ENCODE peak calls at places on chromosomes 1 and 21, in six cellular contexts. G is small intestine, W is Peyer's patch, S is HCT116, M is body of pancreas, B is MM.1S. E is an unnamed sample. For H3K4me1 and H3K9me3, the result is how much of the 10 kb centered on the place peaks cover.

GRCh38 chr1:62318756-62319544 is at the start of gene KANK4:
- DNase-seq in M (peak), W (no peak), S (no peak), B (no peak), G (peak), E (no peak)

GRCh38 chr1:25744140-25744581 is 55.8 kb upstream of the SELENON start:
- DNase-seq in M (peak), G (peak), B (no peak), S (peak), W (peak), E (peak)

GRCh38 chr1:97920275-97920831 is 481 bp downstream of the DPYD start:
- DNase-seq in S (no peak), G (no peak), M (no peak), W (no peak), B (no peak), E (no peak)

GRCh38 chr1:212641956-212642355 is 33.4 kb downstream of the ATF3 start:
- DNase-seq in M (no peak), W (no peak), S (no peak), G (no peak), B (no peak), E (no peak)

GRCh38 chr1:223201967-223202366 is 58.9 kb upstream of the TLR5 start:
- DNase-seq in S (no peak), B (no peak), W (no peak), M (peak), G (no peak), E (no peak)

GRCh38 chr1:107512836-107513235 is 372.0 kb downstream of the NTNG1 start:
- DNase-seq in M (no peak), S (no peak), W (no peak), G (no peak), B (no peak), E (no peak)

GRCh38 chr1:20210736-20211405 is 24.6 kb upstream of the PLA2G2C start:
- DNase-seq in M (no peak), G (no peak), S (no peak), W (no peak), B (no peak), E (no peak)

GRCh38 chr21:20639026-20639425 is 359.2 kb upstream of the NCAM2 start:
- DNase-seq in B (no peak), G (no peak), W (no peak), M (no peak), S (no peak), E (no peak)

GRCh38 chr21:29219165-29219770 is 79.5 kb upstream of the BACH1 start:
- DNase-seq in M (peak), G (no peak), B (no peak), S (no peak), W (no peak), E (no peak)

GRCh38 chr1:226629210-226629895 is 80.8 kb downstream of the STUM start:
- DNase-seq in W (peak), G (no peak), M (no peak), B (no peak), S (no peak), E (no peak)

GRCh38 chr21:43278359-43278758 is 109.6 kb downstream of the CRYAA start:
- DNase-seq in B (no peak), G (peak), M (no peak), W (no peak), S (no peak), E (no peak)

DNA sequence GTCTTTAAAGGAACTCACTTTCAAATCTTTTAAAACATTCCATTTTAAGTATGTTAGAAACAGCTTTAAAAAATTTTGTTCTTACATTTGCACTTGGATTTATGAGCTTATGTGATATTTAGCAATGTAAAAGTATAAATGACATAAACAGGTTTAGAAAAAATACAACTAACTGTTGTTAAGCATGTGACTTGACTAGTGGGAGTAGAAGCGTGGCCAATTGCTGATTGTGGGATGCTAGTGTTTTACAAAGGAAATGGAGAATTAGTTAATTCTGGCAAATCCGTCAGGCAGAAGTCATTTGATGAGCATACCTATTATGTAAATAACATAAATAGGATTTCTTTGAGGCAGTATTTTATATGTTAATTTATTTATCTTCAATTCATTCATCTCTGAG is 175.8 kb downstream of the ADGRL2 start:
- DNase-seq in G (no peak), S (no peak), W (no peak), M (no peak), B (no peak), E (no peak)
- H3K4me1 ChIP-seq in G (under half), S (under half), W (under half), M (under half), B (under half), E (under half)

DNA sequence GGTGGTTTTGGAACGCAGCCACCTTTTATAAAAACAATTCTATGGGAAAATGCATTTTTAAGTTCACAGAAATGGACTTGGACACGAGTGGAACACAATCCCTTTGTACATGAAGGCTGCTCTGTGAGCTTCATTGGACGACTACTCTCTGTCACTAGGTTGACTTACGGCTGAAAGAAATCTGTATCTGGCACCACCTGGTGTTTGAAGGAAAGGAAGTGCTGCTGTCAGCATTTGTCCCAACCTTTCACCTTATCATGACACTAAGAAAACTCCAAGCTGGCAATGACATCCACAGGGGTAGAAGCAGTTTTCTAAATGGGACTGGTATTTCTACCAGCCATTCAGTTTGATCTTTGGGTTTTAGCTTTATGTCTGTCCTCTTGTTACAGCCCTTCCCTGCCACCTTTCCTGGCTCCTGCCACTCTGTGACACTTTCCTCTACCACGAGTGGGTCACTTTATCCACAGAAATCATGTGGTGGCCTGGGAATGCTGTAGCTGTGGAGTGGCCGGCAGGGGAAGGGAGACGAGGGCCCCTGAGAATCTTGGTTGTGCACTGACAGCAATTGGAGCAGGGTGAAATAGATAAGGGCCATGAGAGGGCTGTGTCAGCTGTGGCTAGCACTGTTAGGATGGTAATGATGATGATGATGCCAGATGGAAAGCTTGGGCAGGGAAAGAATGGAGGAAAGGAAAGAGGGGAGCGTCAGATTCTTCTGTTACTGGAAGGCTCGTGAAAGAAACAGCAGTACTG is 85.2 kb downstream of the TBX19 start:
- DNase-seq in M (peak), S (no peak), G (peak), B (peak), W (no peak), E (no peak)
- H3K9me3 ChIP-seq in M (under half), S (under half), G (under half), B (under half), W (under half), E (under half)

GRCh38 chr1:35555601-35556477 is 1.4 kb downstream of the KIAA0319L start:
- DNase-seq in B (no peak), M (no peak), S (no peak), G (peak), W (no peak), E (no peak)
- H3K27ac ChIP-seq in B (no peak), M (peak), S (no peak), G (peak), W (peak), E (no peak)

DNA sequence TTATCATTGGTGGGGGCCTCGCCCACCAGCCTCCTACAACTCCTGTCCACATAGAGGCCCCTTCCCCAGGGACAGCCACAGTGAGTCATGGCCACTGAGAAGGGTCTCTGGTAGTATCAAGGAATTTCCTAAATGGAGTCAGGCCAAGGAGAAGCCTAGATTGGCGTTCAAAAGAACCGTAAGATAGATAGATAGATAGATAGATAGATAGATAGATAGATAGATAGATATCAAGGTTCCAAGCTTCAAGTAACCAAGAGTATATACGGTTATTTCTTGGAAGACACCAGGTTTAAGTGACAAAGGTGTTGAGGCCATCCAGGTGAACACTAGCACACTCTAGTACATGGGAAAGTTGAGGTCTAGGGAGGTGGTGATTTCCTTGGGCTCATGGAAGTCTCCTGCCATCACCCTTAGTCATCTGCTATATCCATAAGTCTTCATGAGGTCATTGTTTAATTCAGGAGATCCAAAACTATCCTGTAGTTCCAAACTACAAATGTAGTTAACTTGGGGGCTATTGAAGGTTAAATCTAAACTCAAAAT is 121.5 kb downstream of the SYT2 start:
- DNase-seq in B (no peak), S (peak), W (no peak), G (no peak), M (no peak), E (no peak)
- H3K4me1 ChIP-seq in B (under half), S (half or more), W (under half), G (under half), M (under half), E (under half)